ENCODE peak calls at places on chromosomes 5 and 9, in five cellular contexts. G, E, Q, M and K are unnamed samples.

GRCh38 chr9:17578911-17579793 is at the start of gene SH3GL2:
- DNase-seq in M (peak; percentile 61), E (peak; percentile 93), Q (no peak), G (no peak), K (peak; percentile 13)

GRCh38 chr9:15423328-15423985 is 781 bp downstream of the SNAPC3 start:
- DNase-seq in G (no peak), M (no peak), Q (no peak), E (no peak), K (peak; percentile 20)

GRCh38 chr9:71737455-71737854 is 30.9 kb downstream of the CEMIP2 start:
- DNase-seq in M (no peak), Q (peak; percentile 18), G (no peak), E (no peak), K (no peak)

GRCh38 chr9:110835859-110836271 is 167.3 kb downstream of the MUSK start:
- DNase-seq in G (no peak), Q (no peak), M (no peak), E (no peak), K (no peak)

GRCh38 chr5:41869150-41869738 is 981 bp downstream of the OXCT1 start:
- DNase-seq in Q (peak; percentile 14), G (no peak), E (no peak), M (peak; percentile 90), K (no peak)

GRCh38 chr5:82599692-82600091 is 321.5 kb upstream of the RPS23 start:
- DNase-seq in Q (no peak), E (no peak), M (no peak), G (no peak), K (no peak)

GRCh38 chr5:80054682-80055081 is 19.5 kb downstream of the THBS4 start:
- DNase-seq in G (peak; percentile 85), E (no peak), Q (no peak), M (no peak), K (peak; percentile 82)

GRCh38 chr5:56039985-56040384 is 45.2 kb upstream of the IL6ST start:
- DNase-seq in M (no peak), Q (no peak), E (no peak), G (peak; percentile 54), K (no peak)

GRCh38 chr9:93965830-93966577 is 10.8 kb upstream of the BARX1 start:
- DNase-seq in Q (no peak), E (peak; percentile 87), G (no peak), M (no peak), K (no peak)

GRCh38 chr5:147732552-147732883 is 50.0 kb downstream of the JAKMIP2 start:
- DNase-seq in M (no peak), Q (no peak), G (no peak), E (no peak), K (no peak)

GRCh38 chr5:115586525-115587146 is 15.6 kb downstream of the TICAM2 start:
- DNase-seq in G (no peak), E (no peak), M (no peak), Q (no peak), K (no peak)

GRCh38 chr9:72292184-72292787 is 72.7 kb downstream of the ZFAND5 start:
- DNase-seq in Q (no peak), E (no peak), M (no peak), G (no peak), K (no peak)

GRCh38 chr5:169832845-169833244 is 147.4 kb downstream of the INSYN2B start:
- DNase-seq in E (no peak), Q (no peak), M (no peak), G (no peak), K (no peak)

GRCh38 chr9:104856413-104856941 is 71.5 kb downstream of the ABCA1 start:
- DNase-seq in M (no peak), G (peak; percentile 90), Q (no peak), E (no peak), K (no peak)

GRCh38 chr5:127887282-127887681 is 184.1 kb downstream of the CCDC192 start:
- DNase-seq in E (no peak), Q (no peak), G (no peak), M (no peak), K (peak; percentile 22)

GRCh38 chr9:89597711-89598707 is 6.8 kb upstream of the GADD45G start:
- DNase-seq in Q (peak; percentile 52), E (peak; percentile 88), M (no peak), G (no peak), K (peak; percentile 45)

GRCh38 chr9:113410207-113411158 is at the start of the genes C9orf43 and POLE3:
- DNase-seq in E (peak; percentile 98), G (peak; percentile 87), Q (peak; percentile 91), M (peak; percentile 97), K (peak; percentile 94)
- TF ChIP-seq CTCF in E (no peak), G (no peak), Q (no peak), M (no peak), K (peak; percentile 33)

GRCh38 chr5:74685979-74686631 is 1.1 kb downstream of the HEXB start:
- DNase-seq in E (no peak), G (no peak), Q (peak; percentile 14), M (no peak), K (no peak)

GRCh38 chr5:74686962-74687751 is 2.1 kb downstream of the HEXB start:
- DNase-seq in E (no peak), Q (no peak), M (no peak), G (no peak), K (no peak)

GRCh38 chr5:74684900-74685851 is at the start of gene HEXB:
- DNase-seq in G (peak; percentile 78), Q (peak; percentile 83), M (peak; percentile 94), E (peak; percentile 97), K (peak; percentile 71)

GRCh38 chr5:74679968-74680367 is 5.1 kb upstream of the HEXB start:
- DNase-seq in M (no peak), Q (no peak), E (no peak), G (no peak), K (no peak)

GRCh38 chr5:74682636-74683035 is 2.4 kb upstream of the HEXB start:
- DNase-seq in E (no peak), Q (no peak), M (no peak), G (no peak), K (no peak)
- H3K4me1 ChIP-seq in E (peaks cover 4% of the 10 kb centered on the region), Q (peaks cover 7% of the 10 kb centered on the region), M (peaks cover 17% of the 10 kb centered on the region), G (peaks cover 24% of the 10 kb centered on the region), K (peaks cover 5% of the 10 kb centered on the region)

DNA sequence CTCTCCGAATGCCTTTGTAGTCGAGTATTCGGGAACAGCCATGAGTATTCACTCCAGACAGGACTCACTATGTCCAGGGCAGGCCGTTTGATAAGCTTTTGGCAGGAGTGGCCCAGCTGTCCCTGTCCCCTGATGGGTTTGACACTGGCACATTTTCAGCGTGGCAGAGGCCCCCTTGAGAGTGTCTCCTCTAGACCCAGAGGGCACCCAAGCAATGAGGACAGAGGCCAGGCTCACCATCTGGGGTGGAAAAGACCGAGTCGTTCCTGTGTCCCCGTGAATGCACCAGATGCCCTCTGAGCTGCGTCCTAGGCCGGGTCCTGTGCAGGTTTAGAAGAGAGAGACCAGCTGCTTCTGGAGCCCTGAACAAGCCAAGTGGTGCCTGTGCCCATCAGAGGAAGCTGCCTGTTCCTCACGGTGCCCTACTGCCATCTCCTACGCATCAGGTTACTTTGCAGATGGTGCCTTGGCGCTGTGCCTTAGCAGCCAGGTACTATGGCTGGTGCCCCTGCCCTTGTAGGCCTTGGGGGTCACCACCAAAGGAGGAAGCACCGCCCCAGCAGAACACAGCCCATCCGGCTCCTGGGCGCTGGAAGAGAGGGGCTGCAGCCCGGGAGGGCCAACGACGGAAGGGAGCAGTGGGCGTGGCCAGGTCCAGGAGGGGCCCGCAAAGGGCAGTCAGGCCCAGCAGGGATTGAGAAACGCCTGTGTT is 42.4 kb downstream of the LRSAM1 start:
- DNase-seq in E (no peak), Q (no peak), G (no peak), M (no peak), K (no peak)
- TF ChIP-seq CTCF in E (no peak), Q (no peak), G (no peak), M (no peak), K (no peak)

GRCh38 chr5:6724321-6724929 is 11.2 kb downstream of the TENT4A start:
- DNase-seq in M (no peak), E (no peak), Q (no peak), G (no peak), K (no peak)

GRCh38 chr5:6725448-6725847 is 12.2 kb downstream of the TENT4A start:
- DNase-seq in M (peak; percentile 25), Q (no peak), E (no peak), G (no peak), K (no peak)

GRCh38 chr5:6723122-6723885 is 10.1 kb downstream of the TENT4A start:
- DNase-seq in E (no peak), M (peak; percentile 41), G (no peak), Q (no peak), K (no peak)

GRCh38 chr5:6722015-6722414 is 8.8 kb downstream of the TENT4A start:
- DNase-seq in Q (no peak), G (no peak), E (no peak), M (peak; percentile 64), K (no peak)

GRCh38 chr5:6723901-6724300 is 10.7 kb downstream of the TENT4A start:
- DNase-seq in M (no peak), G (no peak), Q (no peak), E (no peak), K (no peak)
- H3K4me1 ChIP-seq in M (peaks cover 40% of the 10 kb centered on the region), G (no peaks in the 10 kb centered on the region), Q (peaks cover 80% of the 10 kb centered on the region), E (peaks cover 3% of the 10 kb centered on the region), K (no peaks in the 10 kb centered on the region)

DNA sequence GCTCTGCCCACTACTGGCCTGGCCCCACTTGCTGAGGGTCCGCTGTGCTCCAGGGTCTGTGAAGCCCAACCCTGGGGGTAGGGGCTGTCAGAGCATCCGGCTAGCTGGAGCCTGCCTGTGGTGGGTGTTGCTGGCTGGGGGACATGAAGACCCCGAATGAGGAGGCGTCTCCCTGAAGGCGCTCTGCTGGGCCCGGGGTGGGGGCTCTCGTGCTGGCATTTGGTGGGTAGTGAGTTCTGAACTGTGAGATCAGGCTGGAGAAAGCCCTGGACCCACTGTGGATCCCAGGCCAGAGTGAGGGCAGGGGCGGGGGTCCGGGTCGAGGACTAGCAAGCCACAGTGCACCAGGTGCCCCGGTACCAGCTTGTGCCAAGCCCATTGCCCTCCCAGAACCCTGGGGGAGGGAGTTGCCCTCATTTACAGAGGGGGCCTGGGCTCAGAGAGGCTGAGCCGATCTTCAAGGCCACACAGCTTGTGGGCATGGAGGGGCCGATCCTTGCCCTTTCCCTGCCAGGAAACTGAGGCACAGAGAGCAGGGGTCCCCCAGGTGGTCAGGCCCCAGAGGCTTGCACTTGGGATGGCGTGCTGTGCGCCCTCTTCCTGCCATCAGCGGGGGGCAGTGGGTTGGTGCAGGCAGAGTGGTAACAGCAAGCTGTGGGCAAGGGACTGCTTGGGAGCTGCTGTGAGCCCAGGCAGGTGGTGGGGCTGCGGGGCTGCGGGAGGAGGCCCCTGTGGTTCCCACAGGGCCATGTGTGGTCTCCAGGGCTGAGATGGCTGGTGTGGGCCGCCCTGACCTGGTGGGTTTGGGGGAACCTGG is 15.9 kb downstream of the RXRA start:
- DNase-seq in E (no peak), G (no peak), M (no peak), Q (no peak), K (no peak)
- TF ChIP-seq CTCF in E (no peak), G (no peak), M (no peak), Q (no peak), K (no peak)